ENCODE peak calls at places on chromosomes 5 and 9, in nine cellular contexts. N is NCI-H2029 treated with DMSO at 0.1 percent for 48 hours, H is T-helper 2 cell, Z is omental fat pad, C is NAMALWA, F is RPMI8226, Q is mesenteric fat pad, S is AG09309, R is NCI-H774. P is an unnamed sample.

GRCh38 chr9:104927216-104927911 is 591 bp downstream of the ABCA1 start:
- DNase-seq in Z (no peak), S (no peak), R (no peak), C (peak; percentile 69), F (peak; percentile 8), H (no peak), N (no peak), Q (no peak), P (no peak)

GRCh38 chr9:137431416-137431931 is 8.3 kb downstream of the NOXA1 start:
- DNase-seq in Z (no peak), F (no peak), S (no peak), Q (no peak), C (no peak), R (no peak), H (no peak), N (no peak), P (no peak)

GRCh38 chr5:64323591-64323990 is 157.9 kb downstream of the RNF180 start:
- DNase-seq in Z (no peak), F (no peak), S (no peak), R (no peak), Q (no peak), C (no peak), N (no peak), H (no peak), P (no peak)

GRCh38 chr9:16653491-16654407 is 216.7 kb downstream of the BNC2 start:
- DNase-seq in C (no peak), N (no peak), S (no peak), R (no peak), H (no peak), Q (no peak), F (no peak), Z (no peak), P (no peak)

GRCh38 chr5:94181940-94182339 is 436.5 kb downstream of the KIAA0825 start:
- DNase-seq in Q (no peak), Z (no peak), H (no peak), S (no peak), F (no peak), N (no peak), R (no peak), C (peak; percentile 45), P (no peak)

GRCh38 chr5:115418788-115419187 is 122.3 kb upstream of the CCDC112 start:
- DNase-seq in H (no peak), S (no peak), N (peak; percentile 94), C (no peak), Z (no peak), F (no peak), R (peak; percentile 72), Q (no peak), P (no peak)

GRCh38 chr9:109817846-109818472 is 38.0 kb downstream of the PALM2AKAP2 start:
- DNase-seq in S (peak; percentile 90), C (peak; percentile 87), R (peak; percentile 63), H (no peak), N (peak; percentile 43), Q (no peak), Z (peak; percentile 65), F (peak; percentile 76), P (peak; percentile 86)

GRCh38 chr5:83494666-83495065 is 23.1 kb downstream of the VCAN start:
- DNase-seq in R (no peak), N (no peak), H (no peak), Q (no peak), Z (no peak), F (no peak), C (no peak), S (no peak), P (no peak)

P was measured in NCI-H2107.